ENCODE peak calls at places on chromosomes 4 and X, in nine cellular contexts. V is left ventricle myocardium inferior, J is thoracic aorta, U is aorta, P is endodermal cell, B is ovary, S is fibroblast of lung, R is heart right ventricle, Q is HCT116. I is an unnamed sample.

GRCh38 chrX:12360389-12360788 is 222.1 kb downstream of the FRMPD4 start:
- DNase-seq in R (no peak), U (no peak), V (no peak), S (peak; percentile 63), P (no peak), Q (no peak), B (no peak), J (no peak), I (no peak)

GRCh38 chr4:92189146-92189545 is 114.6 kb upstream of the GRID2 start:
- DNase-seq in Q (no peak), S (peak; percentile 28), V (no peak), U (no peak), P (no peak), J (no peak), B (no peak), R (no peak), I (no peak)

GRCh38 chrX:67726028-67726427 is 182.2 kb downstream of the AR start:
- DNase-seq in U (no peak), Q (no peak), P (no peak), S (no peak), V (no peak), R (no peak), J (no peak), B (no peak), I (no peak)

GRCh38 chrX:53882331-53882730 is 161.9 kb downstream of the PHF8 start:
- DNase-seq in Q (no peak), B (no peak), U (no peak), R (no peak), S (peak; percentile 79), V (no peak), J (no peak), P (peak; percentile 45), I (no peak)

GRCh38 chrX:136896121-136896914 is 15.8 kb upstream of the RBMX start:
- DNase-seq in U (no peak), J (no peak), B (no peak), V (no peak), R (no peak), S (no peak), Q (no peak), P (no peak), I (no peak)

GRCh38 chr4:15396157-15396800 is 31.6 kb upstream of the C1QTNF7 start:
- DNase-seq in R (no peak), U (no peak), B (no peak), P (peak; percentile 89), V (no peak), Q (peak; percentile 34), J (no peak), S (peak; percentile 62), I (peak; percentile 52)

GRCh38 chr4:181952478-181952877 is 290.7 kb upstream of the TENM3 start:
- DNase-seq in U (no peak), R (peak; percentile 18), Q (no peak), P (no peak), V (no peak), B (no peak), S (peak; percentile 89), J (no peak), I (no peak)

GRCh38 chrX:49287665-49288064 is 15.8 kb upstream of the GAGE10 start:
- DNase-seq in P (no peak), J (no peak), B (no peak), R (no peak), Q (no peak), S (no peak), U (no peak), V (no peak), I (no peak)

GRCh38 chr4:172514801-172515200 is 653.8 kb upstream of the GALNT7 start:
- DNase-seq in V (no peak), U (no peak), S (no peak), J (no peak), B (no peak), P (no peak), Q (no peak), R (no peak), I (no peak)

GRCh38 chr4:24774452-24774851 is 20.9 kb upstream of the SOD3 start:
- DNase-seq in Q (no peak), V (no peak), U (no peak), B (no peak), P (no peak), S (no peak), R (no peak), J (no peak), I (no peak)

GRCh38 chr4:138935-139334 is 14.6 kb downstream of the ZNF718 start:
- DNase-seq in S (no peak), J (no peak), V (no peak), R (no peak), Q (no peak), U (no peak), P (no peak), B (no peak), I (no peak)
- H3K36me3 ChIP-seq in S (peaks cover 5% of the 10 kb centered on the region), J (peaks cover 56% of the 10 kb centered on the region), V (peaks cover 100% of the 10 kb centered on the region), R (peaks cover 97% of the 10 kb centered on the region), Q (no peaks in the 10 kb centered on the region), U (peaks cover 11% of the 10 kb centered on the region), P (peaks cover 99% of the 10 kb centered on the region), B (no peaks in the 10 kb centered on the region), I (peaks cover 11% of the 10 kb centered on the region)

DNA sequence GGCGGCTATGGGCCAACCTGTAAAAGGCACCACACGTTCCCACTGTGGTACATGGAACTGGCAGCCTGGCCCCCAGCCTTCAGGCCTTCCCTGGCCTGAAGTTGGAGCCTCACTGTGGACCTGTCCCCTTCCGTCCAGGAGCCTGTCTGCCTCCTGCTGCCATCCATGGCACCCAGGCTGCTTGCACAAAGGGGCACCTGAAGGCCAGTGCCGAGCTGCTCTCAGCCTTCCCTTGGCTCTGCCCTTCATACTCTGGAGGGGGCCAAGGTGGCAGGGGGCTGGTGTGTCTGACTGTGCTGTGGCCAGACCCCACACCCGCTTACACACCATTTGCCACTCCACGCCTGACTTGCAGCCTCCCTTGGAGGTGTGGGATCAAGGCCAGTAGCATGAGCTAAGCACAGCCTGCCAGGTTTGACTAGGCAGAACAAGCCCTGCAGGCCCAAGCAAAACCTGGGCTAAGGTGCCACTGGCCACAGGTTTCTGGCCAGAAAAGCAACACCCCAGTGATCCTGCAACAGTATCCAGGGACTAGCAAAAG is 17.3 kb upstream of the GIMD1 start:
- DNase-seq in S (no peak), U (no peak), V (no peak), Q (no peak), P (no peak), B (no peak), J (no peak), R (no peak), I (no peak)
- H3K27ac ChIP-seq in S (no peak overlapping the region), U (no peak overlapping the region), V (no peak overlapping the region), Q (no peak overlapping the region), P (no peak overlapping the region), B (no peak overlapping the region), J (no peak overlapping the region), R (no peak overlapping the region), I (no peak overlapping the region)

GRCh38 chr4:40195182-40196177 is 1.4 kb upstream of the RHOH start:
- DNase-seq in U (no peak), R (no peak), V (no peak), J (no peak), S (no peak), Q (no peak), P (no peak), B (no peak), I (no peak)
- H3K4me1 ChIP-seq in U (no peaks in the 10 kb centered on the region), R (no peaks in the 10 kb centered on the region), V (no peaks in the 10 kb centered on the region), J (no peaks in the 10 kb centered on the region), S (no peaks in the 10 kb centered on the region), Q (no peaks in the 10 kb centered on the region), P (peaks cover 11% of the 10 kb centered on the region), B (peaks cover 2% of the 10 kb centered on the region), I (peaks cover 8% of the 10 kb centered on the region)

DNA sequence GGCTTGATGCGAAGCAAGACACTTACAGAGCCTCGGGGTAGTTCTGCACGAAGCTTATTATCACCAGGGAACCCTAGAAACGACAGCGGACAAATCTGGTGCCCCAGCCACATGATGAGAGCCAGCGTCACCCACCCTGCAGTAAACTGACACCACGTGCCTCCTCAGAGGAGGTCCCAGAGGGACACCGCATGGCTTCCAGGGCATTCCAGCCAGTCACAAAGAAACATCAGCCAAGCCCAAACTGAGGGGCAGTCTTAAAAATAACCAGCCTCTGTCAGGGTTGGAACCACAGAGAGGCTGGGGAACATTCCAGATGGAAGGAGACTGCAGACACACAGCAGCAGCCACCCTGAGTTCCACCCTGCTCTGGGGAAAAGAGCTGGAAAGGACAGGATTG is 36.6 kb upstream of the HGFAC start:
- DNase-seq in Q (no peak), U (peak; percentile 81), B (no peak), V (no peak), P (no peak), R (no peak), S (no peak), J (peak; percentile 28), I (no peak)
- H3K36me3 ChIP-seq in Q (no peaks in the 10 kb centered on the region), U (no peaks in the 10 kb centered on the region), B (no peaks in the 10 kb centered on the region), V (no peaks in the 10 kb centered on the region), P (peaks cover 5% of the 10 kb centered on the region), R (no peaks in the 10 kb centered on the region), S (no peaks in the 10 kb centered on the region), J (no peaks in the 10 kb centered on the region), I (no peaks in the 10 kb centered on the region)

DNA sequence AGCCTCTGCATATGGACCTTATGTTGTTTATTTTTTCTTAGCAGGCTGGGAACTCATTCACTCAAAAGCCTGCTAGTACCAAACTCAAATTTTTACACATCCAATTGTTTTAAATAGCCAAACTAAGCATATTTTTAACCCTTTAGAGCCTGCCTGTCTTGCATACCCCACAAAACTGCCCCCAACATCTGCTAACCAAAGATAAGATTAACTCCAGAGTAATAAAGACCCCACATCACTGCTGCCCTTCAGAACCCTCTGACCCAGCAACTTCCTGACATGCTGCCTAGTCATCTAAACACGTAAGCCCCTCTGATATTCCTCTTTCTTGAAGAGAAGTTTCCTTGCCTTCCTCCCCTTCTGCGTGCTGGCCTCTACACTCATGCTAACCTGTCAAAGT is 60.7 kb upstream of the ASB12 start:
- DNase-seq in R (no peak), Q (no peak), U (no peak), J (no peak), B (no peak), S (no peak), P (no peak), V (no peak), I (no peak)
- H3K27ac ChIP-seq in R (no peak overlapping the region), Q (no peak overlapping the region), U (no peak overlapping the region), J (no peak overlapping the region), B (no peak overlapping the region), S (no peak overlapping the region), P (no peak overlapping the region), V (no peak overlapping the region), I (no peak overlapping the region)

DNA sequence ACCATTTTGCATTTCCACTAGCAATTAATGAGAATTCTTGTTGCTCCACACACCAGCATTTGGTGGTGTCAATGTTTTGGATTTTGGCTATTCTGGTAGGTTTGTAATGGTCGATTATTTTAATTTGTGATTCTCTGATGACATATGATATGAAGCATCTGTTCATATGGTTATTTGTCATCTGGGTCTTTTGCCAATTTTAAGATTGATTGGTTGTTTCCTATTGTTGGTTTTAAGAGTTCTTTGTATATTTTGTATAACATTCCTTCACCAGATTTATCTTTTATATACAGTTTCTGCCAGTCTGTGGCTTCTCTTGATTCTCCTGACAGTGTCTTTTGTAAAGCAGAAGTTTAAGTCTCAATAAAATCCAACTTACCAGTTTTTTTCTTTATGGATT is 18.5 kb upstream of the BDH2 start:
- DNase-seq in J (no peak), U (no peak), R (no peak), P (no peak), Q (no peak), V (no peak), S (peak; percentile 51), B (no peak), I (no peak)
- H3K4me1 ChIP-seq in J (no peaks in the 10 kb centered on the region), U (no peaks in the 10 kb centered on the region), R (no peaks in the 10 kb centered on the region), P (no peaks in the 10 kb centered on the region), Q (no peaks in the 10 kb centered on the region), V (no peaks in the 10 kb centered on the region), S (peaks cover 7% of the 10 kb centered on the region), B (no peaks in the 10 kb centered on the region), I (no peaks in the 10 kb centered on the region)